ENCODE peak calls at places on chromosome 17, in six cellular contexts. P, O, W, J, V and R are unnamed samples.

GRCh38 chr17:79169366-79169765 is 94.7 kb downstream of the ENGASE start:
- ATAC-seq in W (no peak), O (no peak), V (no peak), J (no peak), P (no peak), R (no peak)

GRCh38 chr17:45261577-45262515 is at the start of gene SPATA32:
- ATAC-seq in V (peak), O (no peak), J (no peak), W (peak), P (no peak), R (peak)

GRCh38 chr17:39212200-39212810 is 12.2 kb downstream of the RPL19 start:
- ATAC-seq in P (no peak), O (peak), W (no peak), J (no peak), V (no peak), R (no peak)

GRCh38 chr17:58632324-58633314 is 59.2 kb downstream of the TEX14 start:
- ATAC-seq in W (no peak), P (peak), J (peak), V (no peak), O (no peak), R (no peak)

GRCh38 chr17:43591750-43592562 is 45.8 kb upstream of the ETV4 start:
- ATAC-seq in O (no peak), J (no peak), P (peak), V (peak), W (peak), R (peak)

GRCh38 chr17:21524211-21524591 is 148.0 kb downstream of the KCNJ12 start:
- ATAC-seq in O (peak), P (no peak), W (no peak), J (no peak), V (no peak), R (no peak)

GRCh38 chr17:82116246-82116645 is 18.2 kb upstream of the FASN start:
- ATAC-seq in W (no peak), V (no peak), O (peak), P (no peak), J (no peak), R (no peak)

GRCh38 chr17:42964161-42964932 is at the start of gene AARSD1:
- ATAC-seq in V (peak), W (peak), J (peak), O (peak), P (peak), R (peak)

GRCh38 chr17:74429604-74430384 is 2.1 kb upstream of the GPRC5C start:
- ATAC-seq in J (peak), V (peak), P (peak), W (peak), O (peak), R (peak)

GRCh38 chr17:32141690-32142037 is 638 bp upstream of the RHOT1 start:
- ATAC-seq in W (no peak), V (no peak), O (no peak), J (no peak), P (no peak), R (peak)

GRCh38 chr17:73011016-73011486 is 81.4 kb downstream of the SLC39A11 start:
- ATAC-seq in J (peak), P (no peak), V (no peak), O (peak), W (no peak), R (no peak)

DNA sequence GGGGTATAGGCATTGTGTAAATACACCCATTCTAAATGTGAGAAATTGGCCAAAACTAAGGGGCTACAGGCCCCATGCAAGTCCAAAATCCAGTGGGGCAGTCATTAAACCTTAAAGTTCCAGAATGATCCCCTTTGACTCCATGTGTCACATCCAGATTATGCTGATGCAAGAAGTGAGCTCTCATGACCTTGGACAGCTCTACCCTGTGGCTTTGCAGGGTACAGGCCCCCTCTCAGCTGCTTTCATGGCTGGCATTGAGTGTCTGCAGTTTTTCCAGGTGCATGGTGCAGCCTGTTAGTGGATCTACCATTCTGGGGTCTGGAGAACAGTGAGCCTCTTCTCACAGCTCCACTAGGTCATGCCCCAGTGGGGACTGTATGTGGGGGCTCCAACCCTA is 7.3 kb upstream of the ANKFN1 start:
- ATAC-seq in P (no peak), W (no peak), O (no peak), J (no peak), V (no peak), R (no peak)
- TF ChIP-seq EP300 in P (no peak), W (no peak), O (no peak), J (no peak), V (no peak), R (no peak)

GRCh38 chr17:3845754-3846738 is at the start of gene NCBP3:
- ATAC-seq in V (peak), P (peak), W (peak), J (peak), O (peak), R (peak)
- TF ChIP-seq EP300 in V (no peak), P (no peak), W (peak), J (peak), O (peak), R (no peak)

DNA sequence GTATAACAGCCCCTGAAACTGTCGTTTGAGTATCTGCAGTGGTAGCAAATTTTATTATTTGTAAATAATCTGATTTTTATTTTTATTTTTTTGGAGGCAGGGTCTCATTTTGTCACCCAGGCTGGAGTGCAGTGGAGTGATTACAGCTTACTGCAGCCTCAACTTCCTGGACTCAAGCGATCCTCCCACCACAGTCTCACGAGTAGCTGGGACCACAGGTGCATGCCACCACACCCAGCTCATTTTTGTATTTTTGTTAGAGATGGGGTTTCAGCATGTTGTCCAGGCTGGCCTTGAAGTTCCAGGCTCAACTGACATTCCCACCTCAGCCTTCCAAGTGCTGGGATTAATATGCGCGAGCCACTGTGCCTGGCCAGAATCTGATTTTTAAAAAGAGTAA is 2.8 kb downstream of the NDEL1 start:
- ATAC-seq in J (no peak), V (no peak), P (no peak), O (no peak), W (no peak), R (no peak)
- TF ChIP-seq EP300 in J (no peak), V (no peak), P (no peak), O (no peak), W (no peak), R (no peak)

GRCh38 chr17:68016838-68017237 is 18.7 kb upstream of the KPNA2 start:
- ATAC-seq in J (no peak), W (no peak), O (no peak), V (no peak), P (no peak), R (no peak)

GRCh38 chr17:68020451-68020779 is 15.1 kb upstream of the KPNA2 start:
- ATAC-seq in J (peak), O (peak), W (no peak), V (peak), P (peak), R (peak)

GRCh38 chr17:68019336-68019674 is 16.2 kb upstream of the KPNA2 start:
- ATAC-seq in V (no peak), P (peak), O (no peak), W (no peak), J (no peak), R (no peak)

GRCh38 chr17:68021963-68022362 is 13.6 kb upstream of the KPNA2 start:
- ATAC-seq in V (no peak), P (no peak), O (no peak), W (no peak), J (no peak), R (no peak)

DNA sequence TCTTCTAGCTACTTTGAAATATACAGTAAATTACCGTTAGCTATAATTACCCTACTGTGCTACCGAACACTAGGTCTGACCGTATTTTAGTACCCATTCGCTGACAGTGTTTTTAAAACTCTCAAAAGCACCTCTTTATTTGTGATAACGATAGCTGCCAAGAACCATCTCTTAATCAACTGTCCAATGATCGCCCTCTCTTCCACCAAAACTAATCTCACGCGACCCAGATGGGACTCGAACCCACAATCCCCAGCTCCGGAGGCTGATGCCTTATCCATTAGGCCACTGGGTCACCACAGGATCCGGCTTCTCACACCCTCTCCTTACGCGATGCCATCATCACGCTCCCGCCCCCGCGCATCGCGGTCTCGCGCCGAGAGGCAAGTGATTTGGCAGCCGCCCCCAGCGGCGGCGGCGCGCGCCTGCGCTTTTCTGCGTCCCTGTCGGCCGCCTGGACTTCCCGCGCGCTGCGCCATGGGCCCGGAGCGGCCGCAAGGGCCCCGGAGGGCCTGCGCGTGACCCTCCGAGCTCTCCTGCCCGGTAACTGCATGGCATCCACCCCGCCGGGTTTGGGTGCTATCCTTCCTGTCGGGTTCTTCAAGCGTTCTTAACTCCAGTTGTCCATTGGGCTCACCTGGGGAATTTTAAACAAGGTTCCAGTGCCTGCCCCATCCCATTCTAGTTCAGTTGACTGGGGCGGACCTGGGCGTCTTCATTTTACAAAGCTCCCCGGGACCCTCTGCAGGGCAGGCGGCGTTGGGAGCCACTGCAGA is 15.7 kb upstream of the KPNA2 start:
- ATAC-seq in W (peak), V (peak), J (peak), O (peak), P (peak), R (peak)
- TF ChIP-seq EP300 in W (no peak), V (no peak), J (peak), O (peak), P (no peak), R (no peak)

GRCh38 chr17:15651583-15652110 is 32.1 kb upstream of the FBXW10B start:
- ATAC-seq in W (peak), O (peak), V (peak), P (peak), J (peak), R (peak)
- TF ChIP-seq EP300 in W (peak), O (peak), V (no peak), P (no peak), J (no peak), R (no peak)

GRCh38 chr17:80953471-80954315 is 37.9 kb upstream of the CHMP6 start:
- ATAC-seq in V (no peak), W (no peak), P (no peak), O (no peak), J (no peak), R (no peak)
- TF ChIP-seq EP300 in V (no peak), W (no peak), P (no peak), O (no peak), J (no peak), R (no peak)

GRCh38 chr17:19991252-19991885 is 13.7 kb upstream of the AKAP10 start:
- ATAC-seq in P (no peak), O (no peak), V (no peak), J (no peak), W (no peak), R (no peak)
- TF ChIP-seq EP300 in P (no peak), O (no peak), V (no peak), J (no peak), W (no peak), R (no peak)